ENCODE peak calls at places on chromosomes 3 and 15, in seven cellular contexts. U is GM12878, E is A549, Y is stomach, J is upper lobe of left lung, D is suprapubic skin, L is H1. R is an unnamed sample.

GRCh38 chr15:34133511-34133910 is 31.6 kb downstream of the PGBD4 start:
- DNase-seq in Y (no peak), D (no peak), L (no peak), E (peak), J (no peak), U (no peak), R (no peak)

GRCh38 chr15:75452968-75453702 is 1.6 kb upstream of the SIN3A start:
- DNase-seq in D (peak), Y (peak), E (peak), J (peak), U (peak), L (peak), R (peak)

GRCh38 chr3:84965141-84965540 is 6.4 kb downstream of the CADM2 start:
- DNase-seq in D (no peak), U (no peak), E (peak), L (peak), Y (no peak), J (no peak), R (no peak)

GRCh38 chr3:183158552-183159006 is 4.0 kb downstream of the LAMP3 start:
- DNase-seq in L (no peak), E (no peak), D (no peak), J (peak), U (peak), Y (no peak), R (no peak)

GRCh38 chr3:14540209-14540575 is at the start of gene GRIP2:
- DNase-seq in Y (no peak), D (no peak), U (no peak), L (no peak), E (no peak), J (no peak), R (no peak)

GRCh38 chr3:171965088-171965712 is 74.2 kb upstream of the FNDC3B start:
- DNase-seq in D (no peak), L (no peak), J (no peak), U (no peak), E (no peak), Y (no peak), R (no peak)

GRCh38 chr3:195263925-195264575 is 6.9 kb downstream of the XXYLT1 start:
- DNase-seq in U (no peak), L (peak), D (no peak), J (no peak), Y (no peak), E (no peak), R (no peak)

GRCh38 chr15:31740203-31740602 is 290.1 kb upstream of the CHRNA7 start:
- DNase-seq in D (no peak), J (no peak), L (no peak), E (peak), U (no peak), Y (no peak), R (no peak)

GRCh38 chr3:124698030-124698770 is 32.1 kb upstream of the UMPS start:
- DNase-seq in E (no peak), J (no peak), U (no peak), D (no peak), Y (no peak), L (no peak), R (no peak)

GRCh38 chr15:99172171-99172570 is 67.3 kb downstream of the SYNM start:
- DNase-seq in D (no peak), E (no peak), U (no peak), J (no peak), Y (no peak), L (no peak), R (no peak)

GRCh38 chr15:99168601-99169580 is 64.0 kb downstream of the SYNM start:
- DNase-seq in Y (no peak), L (peak), U (no peak), J (no peak), E (no peak), D (no peak), R (no peak)

GRCh38 chr15:99170476-99171065 is 65.7 kb downstream of the SYNM start:
- DNase-seq in Y (no peak), J (no peak), E (no peak), D (no peak), U (no peak), L (no peak), R (no peak)

GRCh38 chr15:99167640-99168039 is 62.8 kb downstream of the SYNM start:
- DNase-seq in J (no peak), E (no peak), Y (no peak), D (no peak), U (peak), L (no peak), R (no peak)

GRCh38 chr15:99169769-99170311 is 65.0 kb downstream of the SYNM start:
- DNase-seq in Y (no peak), L (no peak), J (no peak), D (no peak), U (no peak), E (no peak), R (no peak)
- TF ChIP-seq EP300 in Y (peak), L (no peak), J (no peak), D (peak), U (no peak), E (no peak), R (no peak)

GRCh38 chr3:47381317-47382157 is 716 bp downstream of the PTPN23 start:
- DNase-seq in E (peak), Y (peak), L (no peak), J (peak), D (peak), U (peak), R (peak)
- TF ChIP-seq POLR2A in E (no peak), Y (no peak), L (peak), J (no peak), D (no peak), U (peak), R (no peak)

GRCh38 chr3:133742351-133743091 is 3.7 kb upstream of the TF start:
- DNase-seq in J (no peak), D (no peak), U (peak), E (peak), Y (no peak), L (no peak), R (no peak)
- TF ChIP-seq EP300 in J (no peak), D (no peak), U (no peak), E (no peak), Y (no peak), L (no peak), R (no peak)

DNA sequence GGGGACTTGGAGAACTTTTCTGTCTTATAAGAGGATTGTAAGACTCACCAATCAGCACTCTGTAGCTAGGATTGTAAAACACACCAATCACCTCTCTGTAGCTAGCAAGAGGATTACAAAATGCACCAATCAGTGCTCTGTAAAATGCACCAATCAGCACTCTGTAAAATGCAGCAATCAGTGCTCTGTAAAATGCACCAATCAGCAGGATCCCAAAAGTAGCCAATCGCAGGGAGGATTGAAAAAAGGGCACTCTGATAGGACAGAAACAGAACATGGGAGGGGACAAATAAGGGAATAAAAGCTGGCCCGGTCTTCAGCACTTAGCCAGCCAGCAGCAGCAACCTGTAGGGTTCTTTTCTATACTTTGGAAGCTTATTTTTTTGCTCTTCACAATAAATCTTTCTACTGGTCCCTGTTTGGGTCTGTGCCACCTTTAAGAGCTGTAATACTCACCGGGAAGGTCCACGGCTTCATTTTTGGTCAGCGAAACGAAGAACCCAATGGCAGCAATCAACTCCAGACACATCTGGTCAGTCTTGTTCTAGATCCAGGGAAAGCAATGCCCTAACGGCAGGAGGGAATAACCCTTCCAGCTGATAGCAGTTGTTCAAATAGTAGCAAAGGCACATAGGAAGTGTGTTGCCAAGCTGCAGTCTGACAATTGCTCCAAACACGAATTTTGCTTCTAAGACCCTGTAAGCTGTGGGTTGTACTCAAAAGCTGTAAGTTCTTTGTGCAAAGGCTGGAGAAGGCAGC is 135.6 kb downstream of the TJP1 start:
- DNase-seq in J (no peak), U (no peak), Y (no peak), L (peak), E (peak), D (no peak), R (no peak)
- TF ChIP-seq POLR2A in J (no peak), U (no peak), Y (no peak), L (no peak), E (no peak), D (no peak), R (no peak)